ENCODE peak calls at places on chromosomes 13 and 19, in nine cellular contexts. V is tibial nerve; D is spleen; C is CD8-positive, alpha-beta memory T cell; E is Peyer's patch; X is GM23248; M is psoas muscle; Z is osteoblast; L is stomach. H is an unnamed sample.

GRCh38 chr13:20124303-20124702 is 36.5 kb downstream of the GJA3 start:
- DNase-seq in V (no peak), D (no peak), L (no peak), C (no peak), M (no peak), Z (no peak), E (no peak), X (peak; percentile 68), H (no peak)

GRCh38 chr19:29191005-29191404 is 21.9 kb downstream of the UQCRFS1 start:
- DNase-seq in L (no peak), E (no peak), C (no peak), Z (no peak), M (no peak), X (no peak), V (no peak), D (no peak), H (no peak)

GRCh38 chr19:11737964-11738745 is 591 bp downstream of the ZNF823 start:
- DNase-seq in Z (no peak), M (peak; percentile 72), X (peak; percentile 70), E (peak; percentile 52), L (peak; percentile 82), D (peak; percentile 92), V (no peak), C (peak; percentile 21), H (peak; percentile 86)

GRCh38 chr13:31437975-31438374 is 238.2 kb downstream of the B3GLCT start:
- DNase-seq in D (no peak), E (no peak), L (no peak), M (no peak), X (peak; percentile 51), V (no peak), Z (no peak), C (no peak), H (no peak)

GRCh38 chr13:110853235-110853721 is 61.6 kb downstream of the ANKRD10 start:
- DNase-seq in L (no peak), Z (no peak), C (no peak), D (no peak), E (no peak), M (no peak), X (no peak), V (no peak), H (no peak)

GRCh38 chr13:76019421-76020044 is 383.4 kb downstream of the LMO7 start:
- DNase-seq in M (no peak), X (no peak), C (no peak), D (no peak), V (no peak), L (no peak), E (no peak), Z (no peak), H (peak; percentile 51)

GRCh38 chr19:50994129-50994528 is 7.3 kb downstream of the KLK8 start:
- DNase-seq in E (no peak), X (no peak), D (no peak), L (no peak), C (no peak), V (no peak), Z (no peak), M (no peak), H (no peak)

GRCh38 chr13:51786425-51787010 is 17.4 kb downstream of the DHRS12 start:
- DNase-seq in X (peak; percentile 66), E (no peak), C (no peak), M (no peak), V (no peak), D (no peak), Z (no peak), L (no peak), H (no peak)

GRCh38 chr13:20191902-20192469 is 752 bp downstream of the GJB2 start:
- DNase-seq in M (no peak), Z (peak; percentile 85), C (no peak), L (peak; percentile 53), E (no peak), V (no peak), X (peak; percentile 41), D (no peak), H (no peak)

GRCh38 chr19:37931941-37932655 is 25.1 kb downstream of the SIPA1L3 start:
- DNase-seq in Z (peak; percentile 92), L (peak; percentile 94), X (peak; percentile 76), E (peak; percentile 56), M (peak; percentile 58), V (no peak), C (no peak), D (peak; percentile 87), H (peak; percentile 94)

GRCh38 chr19:3576696-3577443 is 4.1 kb downstream of the HMG20B start:
- DNase-seq in D (no peak), X (peak; percentile 90), Z (peak; percentile 62), L (peak; percentile 48), M (peak; percentile 83), V (no peak), C (no peak), E (no peak), H (no peak)
- H3K4me3 ChIP-seq in D (no peak overlapping the region), X (peak overlapping the region; percentile 52), Z (no peak overlapping the region), L (peak overlapping the region; percentile 45), M (peak overlapping the region; percentile 55), V (peak overlapping the region; percentile 40), C (no peak overlapping the region), E (no peak overlapping the region), H (peak overlapping the region; percentile 10)

GRCh38 chr19:6861683-6862286 is 25.6 kb upstream of the ADGRE1 start:
- DNase-seq in X (no peak), V (no peak), L (no peak), Z (no peak), M (no peak), E (no peak), D (peak; percentile 68), C (no peak), H (no peak)
- H3K27ac ChIP-seq in X (no peak overlapping the region), V (no peak overlapping the region), L (no peak overlapping the region), Z (no peak overlapping the region), M (no peak overlapping the region), E (no peak overlapping the region), D (no peak overlapping the region), C (no peak overlapping the region), H (no peak overlapping the region)

DNA sequence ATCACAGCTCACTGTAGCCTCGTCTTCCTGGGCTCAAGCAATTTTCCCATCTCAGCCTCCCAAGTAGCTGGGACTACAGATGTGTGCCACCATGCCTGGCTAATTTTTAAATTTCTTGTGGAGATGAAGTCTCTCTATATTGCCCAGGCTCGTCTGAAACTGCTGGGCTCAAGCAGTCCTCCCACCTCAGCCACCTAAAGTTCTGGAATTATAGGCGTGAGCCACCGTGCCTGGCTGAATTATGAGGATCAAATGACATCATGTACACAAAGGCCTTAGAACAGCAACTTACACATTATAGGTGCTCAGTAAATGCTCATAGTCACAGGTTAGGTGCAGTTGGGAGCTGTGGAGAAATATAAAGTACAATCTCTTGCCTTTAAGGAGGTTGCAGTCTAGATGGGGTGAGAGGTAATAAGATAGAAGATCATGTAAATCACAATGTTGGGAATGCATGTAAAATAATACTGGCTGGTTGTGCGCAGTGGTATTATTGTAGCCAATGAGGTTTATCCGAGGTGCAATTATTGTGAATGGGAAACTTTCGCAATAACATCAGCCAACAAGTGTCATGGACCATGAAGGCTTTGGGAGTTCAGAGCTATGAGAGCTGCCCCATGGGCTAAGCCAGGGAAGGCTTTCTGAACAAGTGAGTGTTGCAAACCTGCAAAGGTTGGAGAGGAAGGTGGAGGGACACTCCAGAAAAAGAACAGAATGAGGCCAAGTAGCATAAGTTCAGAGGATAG is 29.8 kb upstream of the CXCL17 start:
- DNase-seq in L (no peak), X (no peak), M (no peak), D (no peak), Z (no peak), C (no peak), V (no peak), E (no peak), H (no peak)
- H3K4me1 ChIP-seq in L (no peaks in the 10 kb centered on the region), X (peaks cover 8% of the 10 kb centered on the region), M (no peaks in the 10 kb centered on the region), D (peaks cover 26% of the 10 kb centered on the region), Z (peaks cover 5% of the 10 kb centered on the region), C (no peaks in the 10 kb centered on the region), V (no peaks in the 10 kb centered on the region), E (no peaks in the 10 kb centered on the region), H (no peaks in the 10 kb centered on the region)

GRCh38 chr19:8210660-8211101 is 1.5 kb downstream of the CERS4 start:
- DNase-seq in Z (peak; percentile 73), C (no peak), V (no peak), D (no peak), M (no peak), L (no peak), E (peak; percentile 47), X (no peak), H (no peak)
- H3K4me3 ChIP-seq in Z (no peak overlapping the region), C (peak overlapping the region; percentile 87), V (peak overlapping the region; percentile 66), D (no peak overlapping the region), M (no peak overlapping the region), L (peak overlapping the region; percentile 83), E (peak overlapping the region; percentile 95), X (no peak overlapping the region), H (peak overlapping the region; percentile 87)